ENCODE peak calls at places on chromosomes 6 and 20, in seven cellular contexts. One of them, this sample, is unnamed.

GRCh38 chr6:70547905-70548304 is 18.8 kb upstream of the SDHAF4 start:
- DNase-seq in KG1: no peak
- DNase-seq in CD8-positive, alpha-beta T cell: no peak
- DNase-seq in GM13976: no peak
- DNase-seq in iPS DF 19.7: no peak
- DNase-seq in right atrium auricular region: no peak
- DNase-seq in left lung: no peak
- DNase-seq in this sample: no peak

GRCh38 chr6:17349437-17349836 is 44.0 kb upstream of the CAP2 start:
- DNase-seq in CD8-positive, alpha-beta T cell: no peak
- DNase-seq in iPS DF 19.7: no peak
- DNase-seq in GM13976: no peak
- DNase-seq in left lung: no peak
- DNase-seq in KG1: no peak
- DNase-seq in right atrium auricular region: no peak
- DNase-seq in this sample: no peak

GRCh38 chr20:33556237-33556636 is 66.3 kb downstream of the CBFA2T2 start:
- DNase-seq in iPS DF 19.7: no peak
- DNase-seq in KG1: no peak
- DNase-seq in left lung: no peak
- DNase-seq in GM13976: no peak
- DNase-seq in right atrium auricular region: no peak
- DNase-seq in CD8-positive, alpha-beta T cell: no peak
- DNase-seq in this sample: no peak

GRCh38 chr6:111804627-111805235 is 68.5 kb downstream of the FYN start:
- DNase-seq in left lung: no peak
- DNase-seq in KG1: no peak
- DNase-seq in CD8-positive, alpha-beta T cell: peak; percentile 27
- DNase-seq in iPS DF 19.7: no peak
- DNase-seq in right atrium auricular region: no peak
- DNase-seq in GM13976: peak; percentile 34
- DNase-seq in this sample: no peak

GRCh38 chr6:54427396-54427910 is 119.2 kb downstream of the TINAG start:
- DNase-seq in GM13976: no peak
- DNase-seq in right atrium auricular region: no peak
- DNase-seq in KG1: no peak
- DNase-seq in CD8-positive, alpha-beta T cell: no peak
- DNase-seq in left lung: no peak
- DNase-seq in iPS DF 19.7: no peak
- DNase-seq in this sample: no peak

GRCh38 chr6:6746334-6746969 is 157.9 kb downstream of the LY86 start:
- DNase-seq in iPS DF 19.7: no peak
- DNase-seq in left lung: no peak
- DNase-seq in GM13976: no peak
- DNase-seq in CD8-positive, alpha-beta T cell: no peak
- DNase-seq in KG1: no peak
- DNase-seq in right atrium auricular region: no peak
- DNase-seq in this sample: no peak

GRCh38 chr6:118968416-118968815 is 33.5 kb upstream of the MCM9 start:
- DNase-seq in right atrium auricular region: no peak
- DNase-seq in CD8-positive, alpha-beta T cell: no peak
- DNase-seq in GM13976: no peak
- DNase-seq in left lung: no peak
- DNase-seq in iPS DF 19.7: no peak
- DNase-seq in KG1: no peak
- DNase-seq in this sample: peak; percentile 24

GRCh38 chr6:109347779-109348178 is 34.5 kb downstream of the CD164 start:
- DNase-seq in right atrium auricular region: no peak
- DNase-seq in iPS DF 19.7: no peak
- DNase-seq in CD8-positive, alpha-beta T cell: no peak
- DNase-seq in GM13976: no peak
- DNase-seq in left lung: no peak
- DNase-seq in KG1: no peak
- DNase-seq in this sample: no peak

GRCh38 chr6:35905141-35905785 is 15.6 kb downstream of the SRPK1 start:
- DNase-seq in iPS DF 19.7: no peak
- DNase-seq in CD8-positive, alpha-beta T cell: no peak
- DNase-seq in GM13976: no peak
- DNase-seq in left lung: no peak
- DNase-seq in right atrium auricular region: no peak
- DNase-seq in KG1: no peak
- DNase-seq in this sample: no peak

GRCh38 chr20:3334156-3334943 is 73.1 kb downstream of the DNAAF9 start:
- DNase-seq in KG1: no peak
- DNase-seq in left lung: no peak
- DNase-seq in right atrium auricular region: no peak
- DNase-seq in CD8-positive, alpha-beta T cell: no peak
- DNase-seq in GM13976: no peak
- DNase-seq in iPS DF 19.7: no peak
- DNase-seq in this sample: no peak

GRCh38 chr6:15551798-15552197 is 111.0 kb downstream of the DTNBP1 start:
- DNase-seq in left lung: no peak
- DNase-seq in iPS DF 19.7: no peak
- DNase-seq in CD8-positive, alpha-beta T cell: no peak
- DNase-seq in right atrium auricular region: no peak
- DNase-seq in GM13976: no peak
- DNase-seq in KG1: no peak
- DNase-seq in this sample: peak; percentile 24

GRCh38 chr6:129606664-129607063 is 103.3 kb downstream of the ARHGAP18 start:
- DNase-seq in GM13976: no peak
- DNase-seq in right atrium auricular region: no peak
- DNase-seq in iPS DF 19.7: no peak
- DNase-seq in KG1: no peak
- DNase-seq in left lung: no peak
- DNase-seq in CD8-positive, alpha-beta T cell: no peak
- DNase-seq in this sample: no peak

This sample was measured in HEK293T.